ENCODE peak calls at places on chromosomes 16 and 17, in six cellular contexts. Q is NCI-H1092 treated with DMSO at 0.1 percent for 48 hours, V is coronary artery, B is PC-9, M is HT1080, L is T-helper 2 cell. D is an unnamed sample.

GRCh38 chr17:596287-596686 is 118.4 kb downstream of the VPS53 start:
- DNase-seq in B (no peak), Q (no peak), V (no peak), M (no peak), L (no peak), D (no peak)

GRCh38 chr16:29230671-29231091 is 175.8 kb downstream of the NPIPB11 start:
- DNase-seq in M (no peak), V (no peak), L (no peak), Q (no peak), B (no peak), D (no peak)

GRCh38 chr17:44518032-44518431 is 14.8 kb upstream of the GPATCH8 start:
- DNase-seq in V (no peak), Q (no peak), M (peak; percentile 77), B (no peak), L (no peak), D (no peak)

GRCh38 chr16:25481636-25482035 is 210.1 kb upstream of the HS3ST4 start:
- DNase-seq in Q (no peak), B (no peak), L (no peak), V (no peak), M (peak; percentile 53), D (no peak)

GRCh38 chr17:2957631-2958286 is 105.6 kb downstream of the OR1D5 start:
- DNase-seq in B (no peak), L (no peak), M (no peak), Q (no peak), V (no peak), D (no peak)

GRCh38 chr16:66606000-66606751 is 1.7 kb downstream of the CMTM3 start:
- DNase-seq in B (no peak), M (no peak), Q (no peak), V (no peak), L (no peak), D (no peak)

GRCh38 chr16:27779719-27780161 is 229.8 kb downstream of the KATNIP start:
- DNase-seq in V (no peak), L (no peak), M (no peak), B (no peak), Q (peak; percentile 55), D (no peak)

GRCh38 chr17:45851873-45852272 is 7.2 kb downstream of the SPPL2C start:
- DNase-seq in V (no peak), L (no peak), B (no peak), M (no peak), Q (no peak), D (no peak)

GRCh38 chr16:49641250-49641649 is 214.7 kb downstream of the ZNF423 start:
- DNase-seq in V (no peak), B (no peak), L (no peak), Q (no peak), M (no peak), D (no peak)

GRCh38 chr16:79740153-79740720 is 139.7 kb upstream of the MAF start:
- DNase-seq in M (no peak), Q (no peak), B (no peak), V (no peak), L (no peak), D (no peak)

GRCh38 chr17:19238167-19238505 is 970 bp downstream of the EPN2 start:
- DNase-seq in M (no peak), Q (no peak), B (no peak), L (no peak), V (no peak), D (no peak)

GRCh38 chr17:40437095-40437732 is 6.0 kb upstream of the IGFBP4 start:
- DNase-seq in M (peak; percentile 56), V (no peak), B (no peak), Q (no peak), L (no peak), D (no peak)

GRCh38 chr17:29145289-29146058 is 34.7 kb downstream of the MYO18A start:
- DNase-seq in M (peak; percentile 80), L (peak; percentile 54), B (peak; percentile 56), V (no peak), Q (peak; percentile 67), D (peak; percentile 55)

GRCh38 chr17:68794636-68795503 is 160.3 kb downstream of the ABCA8 start:
- DNase-seq in M (peak; percentile 11), L (no peak), B (no peak), V (no peak), Q (no peak), D (no peak)

GRCh38 chr17:42285346-42286050 is 2.8 kb upstream of the STAT5A start:
- DNase-seq in B (no peak), L (no peak), V (no peak), Q (no peak), M (no peak), D (no peak)

GRCh38 chr16:15599303-15600070 is 43.5 kb downstream of the MARF1 start:
- DNase-seq in L (no peak), V (no peak), M (no peak), B (no peak), Q (no peak), D (no peak)

GRCh38 chr17:9658593-9659211 is 13.4 kb downstream of the USP43 start:
- DNase-seq in Q (no peak), V (no peak), M (peak; percentile 25), L (no peak), B (no peak), D (no peak)

GRCh38 chr16:12229759-12230594 is 253.4 kb downstream of the SNX29 start:
- DNase-seq in L (no peak), Q (peak; percentile 83), B (no peak), V (no peak), M (no peak), D (no peak)

GRCh38 chr16:565420-566330 is 1.1 kb upstream of the NHLRC4 start:
- DNase-seq in M (no peak), Q (no peak), V (no peak), B (no peak), L (no peak), D (no peak)

GRCh38 chr17:45848868-45849535 is 4.3 kb downstream of the SPPL2C start:
- DNase-seq in Q (peak; percentile 26), B (no peak), V (no peak), M (no peak), L (no peak), D (no peak)

GRCh38 chr16:81778861-81779539 is at the start of gene PLCG2:
- DNase-seq in V (no peak), M (no peak), Q (no peak), L (peak; percentile 53), B (peak; percentile 59), D (peak; percentile 44)

GRCh38 chr17:59890720-59891119 is 2.0 kb downstream of the TUBD1 start:
- DNase-seq in V (no peak), Q (no peak), B (peak; percentile 57), L (no peak), M (peak; percentile 23), D (no peak)

GRCh38 chr17:20206068-20206467 is 196.9 kb downstream of the SPECC1 start:
- DNase-seq in B (no peak), L (no peak), M (no peak), V (no peak), Q (no peak), D (peak; percentile 21)

D was measured in activated T-cell treated with anti-CD3 and anti-CD28 coated beads for 4 hours.